ENCODE peak calls at places on chromosomes 5 and 9, in seven cellular contexts. C, A, D, W, P, Y and M are unnamed samples.

GRCh38 chr5:126920291-126920690 is 110.1 kb downstream of the MARCHF3 start:
- DNase-seq in C (no peak), A (no peak), D (peak; percentile 87), W (no peak), P (no peak), Y (peak; percentile 63), M (no peak)

GRCh38 chr9:93306081-93306480 is 122.1 kb downstream of the WNK2 start:
- DNase-seq in C (no peak), A (no peak), D (no peak), W (no peak), P (no peak), Y (no peak), M (no peak)

GRCh38 chr9:126375386-126375785 is 48.8 kb downstream of the MVB12B start:
- DNase-seq in C (peak; percentile 38), A (no peak), D (no peak), W (no peak), P (no peak), Y (peak; percentile 31), M (no peak)

GRCh38 chr5:113336975-113337374 is 97.8 kb downstream of the TSSK1B start:
- DNase-seq in C (peak; percentile 30), A (peak; percentile 30), D (peak; percentile 91), W (peak; percentile 10), P (peak; percentile 64), Y (peak; percentile 43), M (peak; percentile 67)

GRCh38 chr9:93268551-93269314 is 84.8 kb downstream of the WNK2 start:
- DNase-seq in C (no peak), A (no peak), D (no peak), W (no peak), P (no peak), Y (no peak), M (no peak)

GRCh38 chr5:81209869-81210268 is 23.3 kb upstream of the CKMT2 start:
- DNase-seq in C (no peak), A (no peak), D (no peak), W (no peak), P (no peak), Y (no peak), M (no peak)

GRCh38 chr5:151779531-151780125 is 7.9 kb downstream of the G3BP1 start:
- DNase-seq in C (no peak), A (no peak), D (no peak), W (no peak), P (no peak), Y (no peak), M (no peak)

GRCh38 chr5:147051193-147051592 is 172.6 kb upstream of the PPP2R2B start:
- DNase-seq in C (no peak), A (no peak), D (no peak), W (no peak), P (peak; percentile 7), Y (no peak), M (no peak)

GRCh38 chr9:129624168-129624759 is 1.7 kb upstream of the NTMT1 start:
- DNase-seq in C (peak; percentile 83), A (no peak), D (peak; percentile 65), W (peak; percentile 79), P (peak; percentile 59), Y (peak; percentile 43), M (peak; percentile 84)

GRCh38 chr5:67318746-67319145 is 122.1 kb upstream of the CD180 start:
- DNase-seq in C (no peak), A (no peak), D (no peak), W (no peak), P (no peak), Y (no peak), M (no peak)

GRCh38 chr5:95959964-95960801 is 1.5 kb downstream of the ELL2 start:
- DNase-seq in C (peak; percentile 28), A (no peak), D (peak; percentile 69), W (peak; percentile 18), P (no peak), Y (peak; percentile 48), M (no peak)

GRCh38 chr5:14420136-14420808 is 161.3 kb upstream of the OTULINL start:
- DNase-seq in C (no peak), A (no peak), D (no peak), W (no peak), P (peak; percentile 48), Y (peak; percentile 38), M (no peak)

GRCh38 chr5:139664273-139664693 is 16.1 kb downstream of the CXXC5 start:
- DNase-seq in C (no peak), A (no peak), D (no peak), W (no peak), P (no peak), Y (no peak), M (no peak)

GRCh38 chr9:135075234-135076142 is 12.0 kb upstream of the OLFM1 start:
- DNase-seq in C (peak; percentile 48), A (peak; percentile 41), D (peak; percentile 2), W (no peak), P (no peak), Y (peak; percentile 50), M (peak; percentile 65)

GRCh38 chr5:1882337-1883119 is at the start of gene IRX4:
- DNase-seq in C (no peak), A (no peak), D (peak; percentile 10), W (peak; percentile 64), P (peak; percentile 59), Y (no peak), M (peak; percentile 84)

DNA sequence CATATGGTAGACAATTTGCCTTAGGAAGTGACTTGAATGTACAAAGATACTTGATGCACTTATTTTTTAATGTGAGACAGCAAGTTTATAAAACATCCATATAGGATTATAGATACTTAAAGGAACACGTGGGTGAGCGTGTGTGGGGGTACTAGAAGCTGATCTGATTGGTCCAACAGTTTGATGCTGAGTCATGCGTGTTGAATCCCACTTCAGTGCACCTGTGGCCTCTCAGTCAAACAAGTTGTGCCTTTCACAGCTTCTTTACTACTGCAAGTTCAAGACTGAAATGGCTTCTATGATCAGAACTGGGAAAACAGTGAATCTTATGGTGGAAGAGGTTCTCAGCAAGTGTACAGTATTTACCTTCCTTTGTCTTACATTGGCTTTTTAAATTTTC is 98.9 kb downstream of the MAP1B start:
- DNase-seq in C (no peak), A (no peak), D (no peak), W (no peak), P (no peak), Y (no peak), M (no peak)
- TF ChIP-seq CTCF in C (no peak), A (no peak), D (no peak), W (no peak), P (no peak), Y (no peak), M (no peak)

GRCh38 chr9:12738296-12738695 is 36.5 kb upstream of the LURAP1L start:
- DNase-seq in C (no peak), A (no peak), D (no peak), W (no peak), P (no peak), Y (no peak), M (no peak)
- TF ChIP-seq CTCF in C (no peak), A (no peak), D (no peak), W (no peak), P (no peak), Y (no peak), M (no peak)

GRCh38 chr5:68518286-68518685 is 302.7 kb downstream of the PIK3R1 start:
- DNase-seq in C (no peak), A (no peak), D (no peak), W (no peak), P (no peak), Y (no peak), M (no peak)

GRCh38 chr5:68522863-68523262 is 307.3 kb downstream of the PIK3R1 start:
- DNase-seq in C (no peak), A (no peak), D (no peak), W (no peak), P (no peak), Y (peak; percentile 42), M (no peak)

GRCh38 chr5:68515514-68515913 is 300.0 kb downstream of the PIK3R1 start:
- DNase-seq in C (no peak), A (no peak), D (no peak), W (no peak), P (no peak), Y (no peak), M (no peak)

GRCh38 chr5:68519135-68519534 is 303.6 kb downstream of the PIK3R1 start:
- DNase-seq in C (no peak), A (no peak), D (no peak), W (no peak), P (no peak), Y (no peak), M (no peak)
- TF ChIP-seq CTCF in C (no peak), A (no peak), D (no peak), W (no peak), P (no peak), Y (no peak), M (no peak)

GRCh38 chr5:91074615-91075014 is 308.5 kb downstream of the ARRDC3 start:
- DNase-seq in C (no peak), A (no peak), D (peak; percentile 90), W (no peak), P (peak; percentile 73), Y (peak; percentile 97), M (no peak)
- TF ChIP-seq CTCF in C (no peak), A (no peak), D (peak; percentile 20), W (no peak), P (peak; percentile 42), Y (peak; percentile 55), M (no peak)

DNA sequence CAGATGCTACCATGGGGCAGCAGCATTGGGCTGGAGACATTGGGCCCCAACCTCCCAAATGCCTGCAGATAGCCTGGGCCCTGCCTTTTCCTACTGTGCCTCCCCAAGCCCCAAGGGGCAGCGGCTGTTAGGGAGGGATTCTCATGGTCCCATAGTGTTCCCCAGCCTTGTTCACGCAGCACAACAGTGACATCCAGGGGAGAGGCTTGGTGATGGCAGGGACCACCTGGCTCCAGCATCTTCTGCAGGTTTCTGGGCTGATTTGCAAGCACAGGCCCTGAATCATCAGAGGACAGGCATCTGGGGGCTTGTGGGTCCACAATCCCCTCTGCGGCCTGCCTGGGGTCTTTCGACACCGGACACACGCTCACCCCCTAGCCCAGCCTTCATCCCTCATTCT is 354.6 kb downstream of the SLIT3 start:
- DNase-seq in C (peak; percentile 38), A (no peak), D (no peak), W (no peak), P (no peak), Y (no peak), M (peak; percentile 71)
- TF ChIP-seq CTCF in C (no peak), A (no peak), D (peak; percentile 21), W (no peak), P (peak; percentile 28), Y (peak; percentile 19), M (peak; percentile 68)